ENCODE peak calls at places on chromosome 6, in seven cellular contexts. B is HCT116, Q is HepG2, O is SK-N-SH, W is K562, S is GM12878, G is H1. Y is an unnamed sample. For H3K4me1, the result is how much of the 10 kb centered on the place peaks cover.

GRCh38 chr6:1313755-1314503 is 2.0 kb downstream of the FOXQ1 start:
- DNase-seq in B (peak), Q (peak), O (peak), W (no peak), S (no peak), G (peak), Y (no peak)

GRCh38 chr6:69953491-69953890 is 87.1 kb downstream of the COL19A1 start:
- DNase-seq in B (no peak), Q (no peak), O (no peak), W (no peak), S (no peak), G (no peak), Y (no peak)

GRCh38 chr6:107237992-107238660 is 122.8 kb upstream of the BEND3 start:
- DNase-seq in B (no peak), Q (no peak), O (no peak), W (no peak), S (no peak), G (no peak), Y (no peak)

GRCh38 chr6:41783106-41783780 is 2.7 kb downstream of the PRICKLE4 start:
- DNase-seq in B (no peak), Q (no peak), O (no peak), W (no peak), S (no peak), G (no peak), Y (no peak)

GRCh38 chr6:14275493-14275851 is 157.9 kb downstream of the CD83 start:
- DNase-seq in B (no peak), Q (no peak), O (no peak), W (no peak), S (no peak), G (no peak), Y (no peak)

GRCh38 chr6:1849686-1850580 is 240.2 kb downstream of the FOXC1 start:
- DNase-seq in B (no peak), Q (no peak), O (no peak), W (no peak), S (no peak), G (no peak), Y (no peak)

GRCh38 chr6:9240861-9241260 is 805.5 kb upstream of the SLC35B3 start:
- DNase-seq in B (no peak), Q (no peak), O (no peak), W (no peak), S (no peak), G (no peak), Y (no peak)

GRCh38 chr6:4612636-4613171 is 163.5 kb upstream of the CDYL start:
- DNase-seq in B (no peak), Q (no peak), O (no peak), W (peak), S (no peak), G (no peak), Y (no peak)

GRCh38 chr6:56749632-56750151 is 107.0 kb upstream of the DST start:
- DNase-seq in B (peak), Q (peak), O (no peak), W (no peak), S (no peak), G (no peak), Y (no peak)

GRCh38 chr6:42229720-42230119 is 12.1 kb upstream of the MRPS10 start:
- DNase-seq in B (no peak), Q (no peak), O (no peak), W (no peak), S (no peak), G (no peak), Y (no peak)

GRCh38 chr6:132166670-132167069 is 215.5 kb upstream of the CCN2 start:
- DNase-seq in B (no peak), Q (no peak), O (no peak), W (no peak), S (no peak), G (no peak), Y (no peak)

GRCh38 chr6:133241088-133241900 is at the start of gene EYA4:
- DNase-seq in B (no peak), Q (no peak), O (peak), W (no peak), S (no peak), G (peak), Y (no peak)

GRCh38 chr6:117440558-117441525 is 15.1 kb upstream of the ROS1 start:
- DNase-seq in B (no peak), Q (no peak), O (no peak), W (no peak), S (no peak), G (no peak), Y (no peak)

GRCh38 chr6:109609737-109610136 is 81.3 kb downstream of the AK9 start:
- DNase-seq in B (no peak), Q (no peak), O (no peak), W (no peak), S (no peak), G (no peak), Y (no peak)

GRCh38 chr6:57432162-57432561 is 114.7 kb downstream of the PRIM2 start:
- DNase-seq in B (no peak), Q (peak), O (no peak), W (no peak), S (no peak), G (no peak), Y (no peak)

GRCh38 chr6:37106982-37107453 is 62.9 kb upstream of the PIM1 start:
- DNase-seq in B (no peak), Q (peak), O (no peak), W (peak), S (no peak), G (no peak), Y (no peak)

GRCh38 chr6:37110455-37111155 is 59.3 kb upstream of the PIM1 start:
- DNase-seq in B (no peak), Q (peak), O (peak), W (no peak), S (peak), G (no peak), Y (no peak)

GRCh38 chr6:37111156-37111461 is 58.8 kb upstream of the PIM1 start:
- DNase-seq in B (no peak), Q (no peak), O (no peak), W (no peak), S (no peak), G (no peak), Y (no peak)

GRCh38 chr6:37106554-37106953 is 63.4 kb upstream of the PIM1 start:
- DNase-seq in B (no peak), Q (no peak), O (no peak), W (no peak), S (no peak), G (no peak), Y (no peak)

DNA sequence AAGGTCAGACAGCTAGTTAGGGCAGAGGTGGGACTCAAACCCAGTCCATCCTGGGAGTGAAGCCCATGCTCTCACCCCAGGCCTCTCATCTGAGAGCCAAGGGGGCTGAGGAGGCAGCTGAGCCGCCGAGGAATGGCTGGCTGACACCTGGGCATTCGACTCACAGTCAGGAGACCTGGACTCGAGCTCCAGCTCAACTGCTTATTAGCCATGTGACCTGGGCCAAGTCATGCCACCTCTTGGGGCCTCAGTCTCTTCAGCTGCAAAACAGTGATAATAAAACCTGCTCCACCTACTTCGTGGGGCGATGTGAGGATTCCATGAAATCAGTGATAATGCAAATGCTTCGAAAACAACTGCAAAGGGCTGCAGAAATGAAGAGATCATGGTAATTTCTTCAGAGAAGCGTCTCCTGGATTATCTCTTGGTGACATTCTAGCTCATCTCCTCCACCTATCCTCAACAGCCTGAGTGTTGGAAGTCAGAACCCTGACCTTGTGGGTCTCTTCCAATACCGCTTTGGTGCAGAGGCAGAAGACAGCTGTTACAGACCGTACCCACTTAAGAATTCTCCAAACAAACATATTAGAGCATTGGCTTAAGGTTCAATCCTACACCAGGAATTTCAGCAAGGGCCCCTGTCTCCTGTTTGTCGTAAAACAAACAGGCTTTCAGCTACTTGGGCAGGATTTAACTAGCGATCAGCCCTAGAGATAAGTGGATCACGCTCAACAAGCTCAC is 60.1 kb upstream of the PIM1 start:
- DNase-seq in B (no peak), Q (peak), O (no peak), W (peak), S (no peak), G (no peak), Y (no peak)
- TF ChIP-seq YY1 in B (no peak), Q (no peak), O (no peak), W (no peak), S (no peak), G (no peak), Y (no peak)

GRCh38 chr6:33278810-33279209 is 1.9 kb downstream of the B3GALT4 start:
- DNase-seq in B (no peak), Q (no peak), O (no peak), W (no peak), S (no peak), G (no peak), Y (no peak)

GRCh38 chr6:33280539-33280938 is 3.6 kb downstream of the B3GALT4 start:
- DNase-seq in B (no peak), Q (no peak), O (no peak), W (no peak), S (no peak), G (no peak), Y (no peak)

GRCh38 chr6:33278392-33278741 is 1.4 kb downstream of the B3GALT4 start:
- DNase-seq in B (no peak), Q (no peak), O (no peak), W (no peak), S (no peak), G (no peak), Y (no peak)

GRCh38 chr6:33279971-33280511 is 3.1 kb downstream of the B3GALT4 start:
- DNase-seq in B (peak), Q (peak), O (peak), W (peak), S (no peak), G (no peak), Y (no peak)

DNA sequence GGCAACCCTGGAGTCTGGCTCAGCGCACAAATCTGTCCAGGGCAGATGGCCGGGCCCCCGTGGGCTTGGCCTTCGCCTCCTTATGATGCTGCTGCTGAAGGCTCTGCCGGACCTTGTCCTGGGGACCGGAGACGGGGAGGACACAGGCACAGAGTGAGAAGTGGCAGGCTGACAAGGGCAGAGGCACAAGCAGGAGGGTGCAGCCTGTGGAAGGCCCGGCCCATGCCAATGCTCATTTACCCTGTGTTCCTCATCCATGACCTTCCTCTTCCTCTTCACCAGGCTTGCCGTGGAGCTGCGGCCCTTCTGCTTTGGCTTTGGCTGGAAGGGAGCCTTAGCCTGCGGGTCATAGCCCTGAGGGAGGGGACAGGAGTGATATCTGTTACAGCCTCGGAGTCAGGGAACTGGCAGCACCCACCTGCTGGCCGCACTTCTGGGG is 2.4 kb downstream of the B3GALT4 start:
- DNase-seq in B (no peak), Q (no peak), O (no peak), W (no peak), S (no peak), G (no peak), Y (no peak)
- H3K4me1 ChIP-seq in B (under half), Q (under half), O (under half), W (under half), S (under half), G (under half), Y (under half)

GRCh38 chr6:149864578-149865535 is 698 bp upstream of the LRP11 start:
- DNase-seq in B (no peak), Q (peak), O (peak), W (peak), S (no peak), G (no peak), Y (no peak)
- TF ChIP-seq YY1 in B (no peak), Q (no peak), O (no peak), W (no peak), S (peak), G (no peak), Y (no peak)

DNA sequence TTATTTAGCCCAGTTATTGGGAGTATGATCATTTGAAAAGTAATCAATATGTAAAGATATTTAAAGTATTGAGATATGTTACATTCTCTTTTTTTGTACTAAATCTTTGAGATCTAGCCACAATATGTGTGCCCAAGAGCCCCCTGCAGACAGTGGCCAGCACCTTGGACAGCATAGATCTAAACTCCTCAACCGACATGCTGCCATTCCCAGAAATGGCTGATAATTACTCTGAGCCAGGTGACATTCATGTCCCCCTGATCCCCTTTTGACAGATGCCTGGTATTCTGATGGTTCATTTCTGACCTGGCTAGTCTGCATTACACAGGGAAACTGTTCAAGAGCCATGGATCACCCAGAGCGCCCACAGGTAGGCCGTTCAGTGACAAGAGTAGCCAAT is 177.1 kb downstream of the ZDHHC14 start:
- DNase-seq in B (no peak), Q (no peak), O (no peak), W (no peak), S (no peak), G (peak), Y (no peak)
- H3K4me1 ChIP-seq in B (under half), Q (under half), O (under half), W (under half), S (half or more), G (under half), Y (under half)

GRCh38 chr6:167548451-167548850 is 223.6 kb downstream of the TTLL2 start:
- DNase-seq in B (no peak), Q (no peak), O (no peak), W (no peak), S (no peak), G (no peak), Y (no peak)

GRCh38 chr6:167547328-167547692 is 222.4 kb downstream of the TTLL2 start:
- DNase-seq in B (no peak), Q (no peak), O (no peak), W (no peak), S (no peak), G (no peak), Y (no peak)

GRCh38 chr6:167546611-167547327 is 221.9 kb downstream of the TTLL2 start:
- DNase-seq in B (no peak), Q (no peak), O (no peak), W (no peak), S (no peak), G (no peak), Y (no peak)

GRCh38 chr6:167549187-167549586 is 224.3 kb downstream of the TTLL2 start:
- DNase-seq in B (no peak), Q (no peak), O (no peak), W (no peak), S (no peak), G (no peak), Y (no peak)

DNA sequence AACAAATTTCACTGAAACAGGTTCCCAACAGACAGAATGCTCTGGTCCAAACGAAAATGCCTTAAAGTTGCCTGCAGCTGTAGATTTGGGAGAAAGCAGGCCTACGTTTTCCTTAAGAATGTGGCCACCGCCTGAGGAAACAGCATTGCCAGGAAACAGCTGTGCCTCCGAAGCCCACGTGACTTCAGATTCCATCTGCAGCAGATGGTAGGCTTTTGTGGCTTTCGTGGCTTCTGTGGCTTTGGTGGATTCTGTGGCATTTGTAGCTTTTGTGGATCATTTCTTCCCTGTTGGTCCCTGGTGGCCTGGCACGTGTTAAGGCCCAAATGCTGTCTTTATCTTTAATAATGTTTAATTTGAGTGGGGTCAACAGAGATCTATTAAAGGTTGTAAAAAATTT is 222.9 kb downstream of the TTLL2 start:
- DNase-seq in B (no peak), Q (no peak), O (no peak), W (no peak), S (no peak), G (no peak), Y (no peak)
- TF ChIP-seq YY1 in B (no peak), Q (no peak), O (no peak), W (no peak), S (no peak), G (no peak), Y (no peak)

DNA sequence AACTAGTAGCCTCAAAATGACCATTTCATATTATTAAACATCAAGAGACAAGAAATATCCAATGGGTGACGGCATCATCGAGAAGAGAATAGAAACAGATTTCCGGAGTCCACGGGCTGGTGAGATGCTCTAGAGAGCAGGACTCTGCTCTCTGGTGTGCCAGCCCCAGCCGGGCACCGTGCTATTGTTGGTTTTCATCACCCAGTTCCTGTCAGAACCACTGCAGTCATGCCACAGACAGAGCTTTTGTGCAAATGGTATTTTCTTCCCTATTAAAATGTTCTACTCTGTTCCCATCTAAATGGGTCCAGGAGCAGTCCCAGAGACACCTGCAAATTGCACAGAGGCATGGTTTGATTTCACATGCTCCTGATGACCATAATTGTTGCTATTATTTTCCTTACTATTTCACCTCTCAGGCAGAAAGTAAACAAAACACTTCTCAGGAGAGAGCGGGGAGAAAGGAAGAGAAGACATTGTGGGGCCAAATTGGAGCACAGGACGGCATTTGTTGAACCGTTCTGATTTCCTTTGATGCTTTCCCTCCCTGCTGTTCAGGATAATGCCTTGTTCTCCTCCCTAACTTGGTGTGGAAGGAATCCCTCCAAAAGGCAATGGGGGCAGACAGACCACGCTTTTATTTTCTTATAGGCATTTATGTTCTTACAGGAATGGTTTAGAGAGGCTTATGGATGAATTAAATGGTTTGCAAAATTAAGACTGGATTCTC is 11.4 kb upstream of the RAMACL start:
- DNase-seq in B (no peak), Q (no peak), O (no peak), W (no peak), S (no peak), G (no peak), Y (no peak)
- H3K4me1 ChIP-seq in B (under half), Q (under half), O (under half), W (under half), S (under half), G (under half), Y (under half)

GRCh38 chr6:89829591-89830384 is at the start of gene CASP8AP2:
- DNase-seq in B (peak), Q (peak), O (peak), W (peak), S (peak), G (peak), Y (peak)

GRCh38 chr6:89826029-89826528 is 3.6 kb upstream of the CASP8AP2 start:
- DNase-seq in B (no peak), Q (no peak), O (no peak), W (no peak), S (no peak), G (no peak), Y (no peak)

GRCh38 chr6:89830385-89830809 is 717 bp downstream of the CASP8AP2 start:
- DNase-seq in B (no peak), Q (no peak), O (peak), W (peak), S (no peak), G (no peak), Y (no peak)

GRCh38 chr6:89828988-89829590 is 591 bp upstream of the CASP8AP2 start:
- DNase-seq in B (no peak), Q (no peak), O (no peak), W (no peak), S (no peak), G (no peak), Y (no peak)
- TF ChIP-seq YY1 in B (no peak), Q (no peak), O (peak), W (no peak), S (no peak), G (no peak), Y (no peak)

DNA sequence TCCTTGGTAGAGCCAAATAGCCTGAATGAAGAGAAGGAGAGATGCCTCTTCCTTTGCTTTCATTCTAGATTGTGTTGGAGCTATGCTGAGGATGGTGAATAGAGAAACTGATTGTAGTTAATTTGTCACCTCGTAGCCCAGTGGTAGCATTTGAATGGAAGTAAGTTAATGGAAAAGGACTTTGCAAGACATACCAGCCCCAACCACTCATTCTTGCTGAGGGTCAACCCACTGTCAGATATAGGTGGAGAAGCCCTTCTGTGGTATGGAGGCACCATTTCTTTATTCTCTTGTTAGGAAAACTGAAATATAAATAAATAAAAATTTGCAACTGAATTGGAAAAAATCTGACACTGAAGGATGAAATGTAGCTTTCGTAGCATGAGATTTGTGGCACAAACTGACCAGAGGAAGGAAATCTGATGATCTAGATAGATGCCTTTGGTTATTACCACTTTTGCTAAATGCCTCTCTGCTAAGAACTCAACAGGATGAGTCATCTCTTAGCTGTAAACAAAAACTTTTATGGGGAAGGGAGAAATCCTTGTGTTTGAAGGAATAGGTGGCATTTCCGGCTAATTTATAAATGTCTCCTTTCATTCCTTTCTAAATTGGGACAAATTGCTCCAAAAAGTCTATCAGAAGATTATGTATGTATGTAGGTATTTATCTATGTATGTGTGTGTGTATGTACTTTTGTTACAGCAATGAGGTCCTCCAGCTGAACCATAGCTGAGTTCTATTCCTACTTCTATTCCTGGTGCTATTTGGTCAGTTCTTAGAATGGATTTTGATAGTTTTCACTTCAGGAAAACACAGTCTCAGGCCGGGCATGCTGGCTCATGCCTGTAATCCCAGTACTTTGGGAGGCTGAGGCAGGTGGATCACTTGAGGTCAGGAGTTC is 76.5 kb upstream of the SUPT3H start:
- DNase-seq in B (no peak), Q (no peak), O (no peak), W (no peak), S (no peak), G (no peak), Y (no peak)
- H3K4me1 ChIP-seq in B (under half), Q (under half), O (under half), W (under half), S (under half), G (under half), Y (under half)

GRCh38 chr6:150328744-150329400 is 39.9 kb upstream of the IYD start:
- DNase-seq in B (no peak), Q (no peak), O (no peak), W (no peak), S (no peak), G (no peak), Y (no peak)
- TF ChIP-seq YY1 in B (no peak), Q (no peak), O (no peak), W (no peak), S (no peak), G (no peak), Y (no peak)